ENCODE peak calls at places on chromosomes 7 and 10, in seven cellular contexts. F is tibial artery, G is A549, H is HCT116, A is upper lobe of right lung, Z is transverse colon, N is heart left ventricle. S is an unnamed sample.

GRCh38 chr10:128804411-128804810 is 662.6 kb upstream of the MGMT start:
- DNase-seq in A (no peak), N (no peak), Z (no peak), F (no peak), G (no peak), H (no peak), S (no peak)

GRCh38 chr7:107659666-107660065 is 962 bp upstream of the SLC26A4 start:
- DNase-seq in N (no peak), G (no peak), Z (no peak), F (no peak), H (peak), A (no peak), S (no peak)

GRCh38 chr7:101696-102376 is 90.5 kb upstream of the FAM20C start:
- DNase-seq in H (no peak), N (no peak), G (no peak), A (peak), F (no peak), Z (no peak), S (no peak)

GRCh38 chr10:79189853-79190435 is 121.2 kb downstream of the ZMIZ1 start:
- DNase-seq in H (no peak), F (no peak), N (no peak), A (no peak), G (no peak), Z (no peak), S (peak)

GRCh38 chr10:133154411-133154810 is 5.6 kb upstream of the KNDC1 start:
- DNase-seq in N (no peak), H (no peak), F (no peak), Z (no peak), A (no peak), G (no peak), S (no peak)

GRCh38 chr10:94183666-94184264 is 179.0 kb downstream of the NOC3L start:
- DNase-seq in G (no peak), Z (no peak), N (no peak), F (no peak), A (no peak), H (no peak), S (no peak)

GRCh38 chr7:81627565-81628287 is 142.1 kb downstream of the HGF start:
- DNase-seq in G (no peak), Z (no peak), H (no peak), F (no peak), N (no peak), A (no peak), S (no peak)

GRCh38 chr10:123427386-123427785 is 238.8 kb upstream of the GPR26 start:
- DNase-seq in N (no peak), A (no peak), G (peak), F (no peak), Z (no peak), H (no peak), S (no peak)

GRCh38 chr10:58140706-58141347 is 126.9 kb downstream of the IPMK start:
- DNase-seq in Z (no peak), H (no peak), G (no peak), N (no peak), A (no peak), F (no peak), S (no peak)

GRCh38 chr10:89476150-89476549 is 59.2 kb downstream of the SLC16A12 start:
- DNase-seq in F (no peak), A (no peak), Z (no peak), G (no peak), N (no peak), H (no peak), S (no peak)

GRCh38 chr7:114740095-114740494 is 181.8 kb upstream of the MDFIC start:
- DNase-seq in A (no peak), N (no peak), G (no peak), Z (no peak), H (no peak), F (no peak), S (no peak)

GRCh38 chr10:86536294-86536861 is 14.8 kb upstream of the WAPL start:
- DNase-seq in F (no peak), A (no peak), N (no peak), G (no peak), H (no peak), Z (peak), S (no peak)

GRCh38 chr7:147513451-147513850 is 1077.1 kb upstream of the C7orf33 start:
- DNase-seq in F (no peak), H (no peak), N (no peak), A (no peak), Z (no peak), G (no peak), S (no peak)

GRCh38 chr10:14325325-14325955 is 5.3 kb downstream of the FRMD4A start:
- DNase-seq in H (peak), G (peak), F (no peak), A (no peak), N (peak), Z (peak), S (no peak)

GRCh38 chr10:85194685-85195084 is 866.3 kb downstream of the CCSER2 start:
- DNase-seq in G (no peak), Z (no peak), H (no peak), A (no peak), F (no peak), N (no peak), S (no peak)

GRCh38 chr10:113626809-113627370 is 37.0 kb downstream of the NRAP start:
- DNase-seq in G (no peak), F (no peak), Z (no peak), A (no peak), N (peak), H (no peak), S (no peak)

GRCh38 chr7:98354511-98355249 is 46.2 kb downstream of the BAIAP2L1 start:
- DNase-seq in N (peak), Z (peak), F (no peak), H (peak), G (peak), A (peak), S (no peak)

GRCh38 chr7:149884016-149884415 is 10.2 kb downstream of the ATP6V0E2 start:
- DNase-seq in N (no peak), F (no peak), H (no peak), A (no peak), G (no peak), Z (no peak), S (peak)

GRCh38 chr7:151819826-151820225 is 57.1 kb downstream of the PRKAG2 start:
- DNase-seq in A (no peak), Z (peak), F (no peak), N (no peak), H (no peak), G (no peak), S (no peak)

GRCh38 chr7:40192036-40192435 is 57.2 kb downstream of the SUGCT start:
- DNase-seq in N (no peak), G (no peak), A (no peak), H (no peak), F (no peak), Z (no peak), S (no peak)

GRCh38 chr7:37508063-37508462 is 59.4 kb upstream of the ELMO1 start:
- DNase-seq in N (no peak), A (no peak), Z (no peak), G (no peak), H (no peak), F (no peak), S (no peak)

GRCh38 chr7:105487559-105488218 is 34.4 kb downstream of the PUS7 start:
- DNase-seq in F (no peak), H (no peak), A (no peak), G (peak), Z (no peak), N (no peak), S (no peak)

GRCh38 chr10:107340345-107340744 is 175.8 kb upstream of the SORCS1 start:
- DNase-seq in N (no peak), F (no peak), Z (no peak), A (no peak), G (no peak), H (no peak), S (no peak)

GRCh38 chr10:122085423-122085911 is 96.5 kb downstream of the TACC2 start:
- DNase-seq in G (no peak), A (no peak), N (no peak), F (no peak), Z (no peak), H (no peak), S (no peak)

GRCh38 chr10:73493781-73494180 is 2.0 kb downstream of the PPP3CB start:
- DNase-seq in G (no peak), Z (no peak), A (no peak), F (no peak), N (no peak), H (no peak), S (no peak)

GRCh38 chr10:17668435-17669184 is 24.7 kb downstream of the STAM start:
- DNase-seq in A (no peak), F (no peak), H (no peak), N (no peak), Z (no peak), G (no peak), S (no peak)

GRCh38 chr10:87696922-87697714 is 37.4 kb downstream of the PAPSS2 start:
- DNase-seq in N (no peak), F (no peak), Z (peak), G (no peak), H (no peak), A (no peak), S (no peak)

GRCh38 chr7:99452541-99452940 is 13.4 kb downstream of the ATP5MF start:
- DNase-seq in N (no peak), G (no peak), Z (no peak), H (no peak), F (no peak), A (no peak), S (no peak)

GRCh38 chr10:46518028-46518725 is 38.3 kb downstream of the GPRIN2 start:
- DNase-seq in G (no peak), H (no peak), N (no peak), F (no peak), A (no peak), Z (peak), S (peak)

GRCh38 chr7:93958651-93959050 is 37.1 kb downstream of the GNG11 start:
- DNase-seq in H (no peak), G (no peak), Z (no peak), A (no peak), F (no peak), N (no peak), S (no peak)

GRCh38 chr7:101820703-101821102 is 3.3 kb downstream of the CUX1 start:
- DNase-seq in A (no peak), G (no peak), N (no peak), Z (no peak), F (no peak), H (no peak), S (no peak)

GRCh38 chr10:23630880-23631279 is 192.0 kb downstream of the OTUD1 start:
- DNase-seq in F (no peak), G (no peak), H (no peak), A (no peak), N (no peak), Z (no peak), S (no peak)

GRCh38 chr7:158782638-158783490 is 46.4 kb downstream of the ESYT2 start:
- DNase-seq in Z (peak), H (no peak), N (peak), F (peak), G (peak), A (no peak), S (no peak)

GRCh38 chr7:26593405-26593804 is 271.0 kb downstream of the SKAP2 start:
- DNase-seq in F (no peak), Z (no peak), H (no peak), N (peak), G (no peak), A (no peak), S (no peak)

GRCh38 chr7:29764227-29764626 is 42.1 kb upstream of the WIPF3 start:
- DNase-seq in N (no peak), H (no peak), Z (peak), A (no peak), G (no peak), F (no peak), S (no peak)

GRCh38 chr7:23765943-23766342 is 55.9 kb downstream of the STK31 start:
- DNase-seq in F (no peak), H (no peak), A (no peak), N (no peak), Z (no peak), G (no peak), S (no peak)

GRCh38 chr10:114489521-114490310 is 85.4 kb upstream of the AFAP1L2 start:
- DNase-seq in G (no peak), H (peak), Z (no peak), F (no peak), N (peak), A (no peak), S (no peak)

GRCh38 chr10:99593312-99593711 is 26.9 kb downstream of the SLC25A28 start:
- DNase-seq in Z (peak), G (no peak), H (no peak), F (no peak), N (no peak), A (no peak), S (no peak)

GRCh38 chr10:77328272-77328816 is 309.3 kb downstream of the KCNMA1 start:
- DNase-seq in Z (no peak), A (no peak), F (no peak), G (no peak), N (peak), H (no peak), S (no peak)

GRCh38 chr7:95454438-95454837 is 19.6 kb upstream of the PON2 start:
- DNase-seq in G (no peak), N (no peak), F (no peak), H (no peak), A (no peak), Z (no peak), S (no peak)

GRCh38 chr7:51647931-51648351 is 331.3 kb upstream of the COBL start:
- DNase-seq in A (no peak), N (no peak), F (no peak), H (no peak), Z (peak), G (no peak), S (peak)
- H3K4me3 ChIP-seq in A (no peak), N (no peak), F (no peak), H (no peak), Z (no peak), G (no peak), S (peak)

GRCh38 chr7:117009705-117010361 is 56.5 kb downstream of the ST7 start:
- DNase-seq in G (no peak), A (no peak), Z (no peak), N (no peak), H (no peak), F (no peak), S (no peak)
- H3K4me3 ChIP-seq in G (no peak), A (no peak), Z (no peak), N (no peak), H (no peak), F (no peak), S (no peak)

GRCh38 chr10:20882091-20882490 is 15.0 kb downstream of the NEBL start:
- DNase-seq in A (no peak), G (no peak), H (no peak), F (no peak), N (no peak), Z (no peak), S (no peak)

GRCh38 chr10:20879136-20879535 is 18.0 kb downstream of the NEBL start:
- DNase-seq in N (no peak), H (no peak), G (no peak), A (no peak), F (no peak), Z (no peak), S (no peak)

GRCh38 chr10:20877554-20877953 is 19.6 kb downstream of the NEBL start:
- DNase-seq in A (no peak), N (no peak), H (no peak), G (no peak), F (no peak), Z (no peak), S (no peak)

GRCh38 chr10:20874261-20874660 is 22.9 kb downstream of the NEBL start:
- DNase-seq in A (no peak), F (no peak), N (no peak), G (no peak), Z (no peak), H (no peak), S (no peak)

DNA sequence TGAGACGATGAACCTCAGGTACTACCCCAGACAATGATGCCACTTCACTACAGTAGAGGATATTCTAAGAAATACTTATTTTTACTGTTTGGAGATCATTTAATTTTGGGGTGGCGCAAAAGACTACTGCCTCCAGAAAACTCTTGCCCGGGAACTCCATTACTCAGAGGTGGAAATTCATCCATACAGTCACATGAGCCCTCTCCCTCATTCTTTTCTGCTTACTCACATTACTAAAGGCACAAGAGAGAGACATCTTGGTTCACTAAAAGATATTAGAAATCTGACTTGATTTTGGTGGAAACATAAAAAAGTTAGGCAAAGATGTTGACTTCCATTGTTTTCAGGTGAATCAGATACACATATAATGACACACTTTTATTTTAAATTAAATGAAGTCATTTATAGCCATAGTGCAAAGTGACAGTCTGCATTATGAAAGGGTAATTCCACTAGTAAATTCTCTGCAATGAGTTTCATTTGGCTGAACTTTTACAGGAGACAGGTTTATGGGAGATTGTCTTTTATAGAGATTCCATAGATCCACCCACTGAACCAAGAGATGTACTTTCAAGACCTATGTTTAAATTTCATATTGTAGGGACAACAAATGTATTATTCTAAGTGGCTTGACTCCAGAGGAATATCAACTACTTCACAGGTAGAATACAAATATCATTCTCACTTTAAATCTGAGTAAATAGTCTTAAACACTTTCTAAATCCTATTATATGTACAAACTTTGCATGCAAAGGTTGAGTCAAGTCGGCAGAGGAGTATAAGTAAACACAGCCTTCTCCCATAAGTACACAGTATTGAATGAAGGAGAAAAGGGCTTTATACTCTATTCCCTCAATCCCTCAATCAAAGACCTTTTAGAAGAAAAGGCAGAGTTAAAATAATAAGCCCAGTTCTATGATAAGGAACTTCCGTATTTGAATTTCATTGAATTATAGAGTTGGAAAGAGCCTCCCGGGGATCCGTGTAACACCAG is 18.8 kb downstream of the NEBL start:
- DNase-seq in Z (no peak), N (no peak), F (no peak), H (no peak), A (no peak), G (no peak), S (no peak)
- H3K4me3 ChIP-seq in Z (no peak), N (no peak), F (no peak), H (no peak), A (no peak), G (no peak), S (no peak)

DNA sequence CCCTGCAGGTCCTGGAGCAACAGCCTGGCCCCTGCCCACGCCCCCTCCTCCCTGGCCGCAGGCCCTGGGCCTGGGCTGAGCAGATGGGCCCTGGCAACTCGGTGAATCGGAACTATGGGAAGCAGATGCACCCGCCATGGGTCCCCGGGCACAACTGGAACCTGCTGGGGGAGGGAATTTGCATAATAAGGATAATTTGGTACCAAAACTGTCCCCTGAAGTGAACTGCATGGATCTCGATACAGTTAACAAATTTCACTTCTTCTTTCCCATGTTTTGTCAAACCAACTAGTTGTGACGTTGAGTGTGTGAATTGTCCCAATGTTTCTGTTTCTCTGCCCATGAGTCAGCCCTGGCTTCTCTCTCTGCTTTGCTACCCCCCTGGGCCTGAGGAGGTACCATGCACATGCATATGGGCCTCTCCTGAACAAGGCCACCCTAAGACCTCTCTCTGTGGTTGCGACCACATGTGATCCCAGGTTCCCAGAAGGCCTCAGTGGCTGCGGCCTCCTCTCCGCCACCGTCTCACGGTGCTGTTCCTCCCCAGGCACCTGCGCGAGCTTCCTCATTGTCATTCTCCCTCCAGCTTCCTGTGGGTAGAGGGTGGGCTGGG is 40.2 kb downstream of the FIGNL1 start:
- DNase-seq in F (no peak), H (no peak), Z (peak), G (no peak), N (no peak), A (no peak), S (no peak)
- H3K4me3 ChIP-seq in F (no peak), H (no peak), Z (no peak), G (no peak), N (no peak), A (no peak), S (no peak)

DNA sequence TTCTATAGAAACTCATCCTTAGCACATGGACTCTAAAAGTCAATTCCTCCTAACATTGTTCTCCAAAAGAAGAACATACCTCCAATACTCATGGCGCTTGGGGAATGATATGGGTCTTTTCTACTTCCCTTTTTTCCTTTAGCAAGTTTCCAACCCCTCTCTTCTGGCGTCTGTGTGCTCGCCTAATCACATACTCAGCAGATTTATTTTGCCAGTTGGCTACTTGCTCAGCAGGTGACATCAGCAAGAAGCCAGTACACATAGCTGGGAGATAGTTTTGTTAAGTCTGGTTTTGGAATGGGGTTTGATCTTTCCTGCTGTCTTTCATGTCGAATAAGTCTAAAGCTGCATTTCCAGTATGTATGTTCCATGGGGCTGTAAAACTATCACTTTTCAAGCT is 193.8 kb downstream of the POM121L12 start:
- DNase-seq in H (no peak), A (no peak), N (no peak), G (no peak), Z (no peak), F (no peak), S (no peak)
- H3K4me3 ChIP-seq in H (no peak), A (no peak), N (no peak), G (no peak), Z (no peak), F (no peak), S (no peak)

S was measured in dorsolateral prefrontal cortex.